ENCODE peak calls at places on chromosomes 16 and 17, in ten cellular contexts. M, W, J, E, V, K, X, R, N and P are unnamed samples.

GRCh38 chr17:7839890-7840260 is 5.9 kb downstream of the KDM6B start:
- DNase-seq in M (peak), W (peak), J (no peak), E (no peak), V (no peak), K (no peak), X (peak), R (no peak), N (no peak), P (no peak)

GRCh38 chr16:74984194-74984669 is 691 bp downstream of the WDR59 start:
- DNase-seq in M (no peak), W (no peak), J (no peak), E (no peak), V (no peak), K (no peak), X (peak), R (no peak), N (peak), P (peak)

GRCh38 chr17:79575229-79575628 is 35.6 kb downstream of the RBFOX3 start:
- DNase-seq in M (no peak), W (no peak), J (no peak), E (no peak), V (no peak), K (no peak), X (no peak), R (no peak), N (no peak), P (no peak)

GRCh38 chr17:9729034-9729650 is 62.2 kb downstream of the DHRS7C start:
- DNase-seq in M (peak), W (no peak), J (peak), E (no peak), V (peak), K (peak), X (peak), R (no peak), N (peak), P (peak)

GRCh38 chr16:83356266-83356665 is 451.5 kb upstream of the HSBP1 start:
- DNase-seq in M (peak), W (no peak), J (peak), E (no peak), V (no peak), K (peak), X (peak), R (peak), N (peak), P (peak)

GRCh38 chr17:61555127-61555531 is 35.9 kb downstream of the NACA2 start:
- DNase-seq in M (no peak), W (no peak), J (no peak), E (no peak), V (no peak), K (no peak), X (peak), R (no peak), N (no peak), P (no peak)

GRCh38 chr17:51097708-51098446 is 22.8 kb downstream of the SPAG9 start:
- DNase-seq in M (no peak), W (no peak), J (no peak), E (no peak), V (no peak), K (no peak), X (no peak), R (no peak), N (no peak), P (no peak)

GRCh38 chr16:52812945-52813556 is 239.6 kb downstream of the CHD9NB start:
- DNase-seq in M (peak), W (no peak), J (no peak), E (no peak), V (peak), K (peak), X (peak), R (no peak), N (peak), P (peak)

GRCh38 chr16:64910351-64910750 is 211.5 kb downstream of the CDH11 start:
- DNase-seq in M (peak), W (peak), J (no peak), E (peak), V (no peak), K (peak), X (peak), R (no peak), N (peak), P (no peak)

GRCh38 chr17:6713130-6713917 is at the start of gene SLC13A5:
- DNase-seq in M (peak), W (peak), J (peak), E (peak), V (no peak), K (peak), X (peak), R (no peak), N (peak), P (peak)